ENCODE peak calls at places on chromosomes 13 and 19, in ten cellular contexts. One of them, this sample, is unnamed.
A peak's percentile ranks its signal among the peaks of the same experiment; 100 is the strongest.

GRCh38 chr19:30662211-30662861 is 290.2 kb downstream of the ZNF536 start:
- DNase-seq in IMR-90: no peak
- DNase-seq in AG04450: no peak
- DNase-seq in A549: no peak
- DNase-seq in mucosa of descending colon: no peak
- DNase-seq in retinal pigment epithelial cell: peak; percentile 64
- DNase-seq in left ventricle myocardium inferior: no peak
- DNase-seq in colonic mucosa: no peak
- DNase-seq in HFF-Myc: no peak
- DNase-seq in coronary artery: peak; percentile 1
- DNase-seq in this sample: no peak

GRCh38 chr19:49637865-49638350 is 2.0 kb downstream of the RRAS start:
- DNase-seq in IMR-90: peak; percentile 62
- DNase-seq in AG04450: no peak
- DNase-seq in A549: peak; percentile 85
- DNase-seq in mucosa of descending colon: peak; percentile 93
- DNase-seq in retinal pigment epithelial cell: no peak
- DNase-seq in left ventricle myocardium inferior: peak; percentile 92
- DNase-seq in colonic mucosa: peak; percentile 94
- DNase-seq in HFF-Myc: peak; percentile 50
- DNase-seq in coronary artery: peak; percentile 95
- DNase-seq in this sample: peak; percentile 31

GRCh38 chr13:33287142-33287882 is 1.8 kb upstream of the STARD13 start:
- DNase-seq in IMR-90: no peak
- DNase-seq in AG04450: no peak
- DNase-seq in A549: no peak
- DNase-seq in mucosa of descending colon: no peak
- DNase-seq in retinal pigment epithelial cell: no peak
- DNase-seq in left ventricle myocardium inferior: no peak
- DNase-seq in colonic mucosa: no peak
- DNase-seq in HFF-Myc: no peak
- DNase-seq in coronary artery: no peak
- DNase-seq in this sample: no peak

GRCh38 chr19:11025006-11025405 is 64.2 kb downstream of the SMARCA4 start:
- DNase-seq in IMR-90: no peak
- DNase-seq in AG04450: no peak
- DNase-seq in A549: no peak
- DNase-seq in mucosa of descending colon: no peak
- DNase-seq in retinal pigment epithelial cell: no peak
- DNase-seq in left ventricle myocardium inferior: no peak
- DNase-seq in colonic mucosa: no peak
- DNase-seq in HFF-Myc: no peak
- DNase-seq in coronary artery: no peak
- DNase-seq in this sample: no peak

GRCh38 chr13:97810152-97810551 is 143.3 kb upstream of the IPO5 start:
- DNase-seq in IMR-90: peak; percentile 14
- DNase-seq in AG04450: no peak
- DNase-seq in A549: peak; percentile 2
- DNase-seq in mucosa of descending colon: no peak
- DNase-seq in retinal pigment epithelial cell: no peak
- DNase-seq in left ventricle myocardium inferior: no peak
- DNase-seq in colonic mucosa: no peak
- DNase-seq in HFF-Myc: no peak
- DNase-seq in coronary artery: no peak
- DNase-seq in this sample: no peak

GRCh38 chr19:55156202-55157063 is 1.1 kb downstream of the TNNI3 start:
- DNase-seq in IMR-90: peak; percentile 44
- DNase-seq in AG04450: no peak
- DNase-seq in A549: peak; percentile 89
- DNase-seq in mucosa of descending colon: peak; percentile 83
- DNase-seq in retinal pigment epithelial cell: no peak
- DNase-seq in left ventricle myocardium inferior: peak; percentile 63
- DNase-seq in colonic mucosa: peak; percentile 91
- DNase-seq in HFF-Myc: no peak
- DNase-seq in coronary artery: no peak
- DNase-seq in this sample: no peak

GRCh38 chr19:18193388-18194207 is 580 bp downstream of the MPV17L2 start:
- DNase-seq in IMR-90: no peak
- DNase-seq in AG04450: no peak
- DNase-seq in A549: no peak
- DNase-seq in mucosa of descending colon: peak; percentile 38
- DNase-seq in retinal pigment epithelial cell: no peak
- DNase-seq in left ventricle myocardium inferior: no peak
- DNase-seq in colonic mucosa: peak; percentile 44
- DNase-seq in HFF-Myc: no peak
- DNase-seq in coronary artery: peak; percentile 82
- DNase-seq in this sample: no peak

GRCh38 chr19:2355168-2356035 is 4.7 kb upstream of the TMPRSS9 start:
- DNase-seq in IMR-90: no peak
- DNase-seq in AG04450: no peak
- DNase-seq in A549: no peak
- DNase-seq in mucosa of descending colon: no peak
- DNase-seq in retinal pigment epithelial cell: no peak
- DNase-seq in left ventricle myocardium inferior: no peak
- DNase-seq in colonic mucosa: no peak
- DNase-seq in HFF-Myc: no peak
- DNase-seq in coronary artery: no peak
- DNase-seq in this sample: no peak

GRCh38 chr19:4624733-4625362 is 14.5 kb upstream of the TNFAIP8L1 start:
- DNase-seq in IMR-90: peak; percentile 32
- DNase-seq in AG04450: no peak
- DNase-seq in A549: peak; percentile 79
- DNase-seq in mucosa of descending colon: no peak
- DNase-seq in retinal pigment epithelial cell: no peak
- DNase-seq in left ventricle myocardium inferior: no peak
- DNase-seq in colonic mucosa: no peak
- DNase-seq in HFF-Myc: no peak
- DNase-seq in coronary artery: no peak
- DNase-seq in this sample: no peak

DNA sequence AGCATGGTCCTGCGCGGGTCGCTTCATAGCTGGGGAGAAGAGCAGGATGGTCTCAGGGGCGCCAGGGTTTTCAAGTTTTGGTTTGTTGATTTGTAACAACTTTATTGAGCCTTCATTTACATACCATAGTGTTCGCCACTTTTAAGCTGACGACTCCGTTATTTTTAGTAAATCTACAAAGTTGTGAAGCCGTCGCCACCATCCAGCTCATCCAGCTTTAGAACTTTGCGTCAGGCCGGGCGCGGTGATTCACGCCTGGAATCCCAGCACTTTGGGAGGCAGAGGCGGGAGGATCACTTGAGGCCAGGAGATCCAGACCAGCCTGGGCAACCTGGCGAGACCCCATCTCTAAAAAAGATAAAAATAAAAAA is 404 bp downstream of the C19orf44 start:
- DNase-seq in IMR-90: peak; percentile 44
- DNase-seq in AG04450: no peak
- DNase-seq in A549: no peak
- DNase-seq in mucosa of descending colon: peak; percentile 49
- DNase-seq in retinal pigment epithelial cell: peak; percentile 24
- DNase-seq in left ventricle myocardium inferior: peak; percentile 30
- DNase-seq in colonic mucosa: peak; percentile 31
- DNase-seq in HFF-Myc: no peak
- DNase-seq in coronary artery: no peak
- DNase-seq in this sample: no peak
- H3K4me3 ChIP-seq in IMR-90: peak overlapping the region; percentile 61
- H3K4me3 ChIP-seq in AG04450: peak overlapping the region; percentile 94
- H3K4me3 ChIP-seq in A549: peak overlapping the region; percentile 97
- H3K4me3 ChIP-seq in mucosa of descending colon: peak overlapping the region; percentile 26
- H3K4me3 ChIP-seq in retinal pigment epithelial cell: peak overlapping the region; percentile 87
- H3K4me3 ChIP-seq in left ventricle myocardium inferior: peak overlapping the region; percentile 84
- H3K4me3 ChIP-seq in colonic mucosa: peak overlapping the region; percentile 61
- H3K4me3 ChIP-seq in HFF-Myc: peak overlapping the region; percentile 82
- H3K4me3 ChIP-seq in coronary artery: peak overlapping the region; percentile 94
- H3K4me3 ChIP-seq in this sample: peak overlapping the region; percentile 82

GRCh38 chr13:53200498-53201453 is 172.2 kb downstream of the OLFM4 start:
- DNase-seq in IMR-90: peak; percentile 1
- DNase-seq in AG04450: no peak
- DNase-seq in A549: no peak
- DNase-seq in mucosa of descending colon: peak; percentile 71
- DNase-seq in retinal pigment epithelial cell: no peak
- DNase-seq in left ventricle myocardium inferior: peak; percentile 23
- DNase-seq in colonic mucosa: peak; percentile 49
- DNase-seq in HFF-Myc: no peak
- DNase-seq in coronary artery: no peak
- DNase-seq in this sample: no peak
- TF ChIP-seq CTCF in IMR-90: peak; percentile 46
- TF ChIP-seq CTCF in AG04450: peak; percentile 11
- TF ChIP-seq CTCF in A549: no peak
- TF ChIP-seq CTCF in mucosa of descending colon: peak; percentile 50
- TF ChIP-seq CTCF in retinal pigment epithelial cell: peak; percentile 59
- TF ChIP-seq CTCF in left ventricle myocardium inferior: peak; percentile 55
- TF ChIP-seq CTCF in colonic mucosa: peak; percentile 34
- TF ChIP-seq CTCF in HFF-Myc: peak; percentile 35
- TF ChIP-seq CTCF in coronary artery: no peak
- TF ChIP-seq CTCF in this sample: no peak

GRCh38 chr13:47135800-47136658 is 239.2 kb upstream of the HTR2A start:
- DNase-seq in IMR-90: no peak
- DNase-seq in AG04450: no peak
- DNase-seq in A549: no peak
- DNase-seq in mucosa of descending colon: no peak
- DNase-seq in retinal pigment epithelial cell: no peak
- DNase-seq in left ventricle myocardium inferior: no peak
- DNase-seq in colonic mucosa: no peak
- DNase-seq in HFF-Myc: no peak
- DNase-seq in coronary artery: no peak
- DNase-seq in this sample: no peak
- H3K4me3 ChIP-seq in IMR-90: no peak overlapping the region
- H3K4me3 ChIP-seq in AG04450: no peak overlapping the region
- H3K4me3 ChIP-seq in A549: no peak overlapping the region
- H3K4me3 ChIP-seq in mucosa of descending colon: no peak overlapping the region
- H3K4me3 ChIP-seq in retinal pigment epithelial cell: no peak overlapping the region
- H3K4me3 ChIP-seq in left ventricle myocardium inferior: no peak overlapping the region
- H3K4me3 ChIP-seq in colonic mucosa: no peak overlapping the region
- H3K4me3 ChIP-seq in HFF-Myc: no peak overlapping the region
- H3K4me3 ChIP-seq in coronary artery: no peak overlapping the region
- H3K4me3 ChIP-seq in this sample: no peak overlapping the region

DNA sequence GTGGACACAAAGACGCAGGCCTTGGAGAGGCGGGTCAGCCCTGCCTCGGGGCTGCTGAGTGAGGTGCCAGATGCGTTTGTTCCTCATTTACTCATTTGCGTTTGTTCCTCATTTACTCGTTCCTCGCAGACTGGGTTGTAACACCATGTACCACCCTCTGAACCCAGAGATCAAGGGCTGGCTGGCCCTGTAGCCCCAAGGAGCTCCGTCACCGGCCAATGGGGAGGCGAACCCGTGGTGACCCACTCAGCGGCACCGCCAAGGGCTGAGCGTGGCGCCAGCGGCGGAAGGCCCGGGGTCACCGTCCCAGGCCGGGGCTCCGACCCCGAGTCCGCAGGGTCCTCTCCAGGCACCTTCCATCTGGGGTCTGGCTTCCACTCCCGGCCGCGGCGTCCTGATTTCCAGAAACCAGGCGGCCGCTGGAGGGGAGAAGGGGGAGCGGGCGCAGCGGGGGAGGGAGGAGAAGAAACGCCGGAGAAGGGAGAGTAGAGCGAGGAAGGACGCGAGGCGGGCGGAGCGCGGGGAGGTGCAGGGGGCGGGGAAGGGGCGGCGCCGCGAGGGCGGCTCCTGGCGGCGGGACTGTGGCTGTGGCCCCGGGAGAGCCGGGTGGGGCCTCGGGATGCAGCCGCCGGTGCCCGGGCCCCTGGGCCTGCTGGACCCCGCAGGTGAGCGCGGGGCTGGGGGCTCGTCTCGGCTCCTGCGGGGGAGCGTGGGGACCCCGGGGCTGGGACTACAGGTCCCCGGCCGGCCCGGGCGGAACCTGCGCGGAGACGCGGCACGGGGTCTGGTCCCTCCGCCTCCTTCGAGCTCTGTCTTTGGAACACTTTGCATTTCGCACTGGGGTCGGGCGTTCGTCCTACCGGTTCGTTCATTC is at the start of gene TMEM255B:
- DNase-seq in IMR-90: peak; percentile 49
- DNase-seq in AG04450: peak; percentile 15
- DNase-seq in A549: peak; percentile 39
- DNase-seq in mucosa of descending colon: peak; percentile 92
- DNase-seq in retinal pigment epithelial cell: peak; percentile 28
- DNase-seq in left ventricle myocardium inferior: peak; percentile 89
- DNase-seq in colonic mucosa: peak; percentile 92
- DNase-seq in HFF-Myc: no peak
- DNase-seq in coronary artery: peak; percentile 87
- DNase-seq in this sample: no peak
- TF ChIP-seq CTCF in IMR-90: peak; percentile 14
- TF ChIP-seq CTCF in AG04450: no peak
- TF ChIP-seq CTCF in A549: peak; percentile 7
- TF ChIP-seq CTCF in mucosa of descending colon: no peak
- TF ChIP-seq CTCF in retinal pigment epithelial cell: peak; percentile 23
- TF ChIP-seq CTCF in left ventricle myocardium inferior: peak; percentile 66
- TF ChIP-seq CTCF in colonic mucosa: peak; percentile 44
- TF ChIP-seq CTCF in HFF-Myc: no peak
- TF ChIP-seq CTCF in coronary artery: no peak
- TF ChIP-seq CTCF in this sample: no peak

This sample was measured in AG09309.